ENCODE peak calls at places on chromosome 21, in six cellular contexts. W is GM12892, P is K562, N is H1, A is HepG2, L is GM12878. V is an unnamed sample.

GRCh38 chr21:46480466-46480865 is 21.8 kb downstream of the DIP2A start:
- DNase-seq in A (no peak), L (no peak), P (no peak), W (no peak), N (no peak), V (no peak)

GRCh38 chr21:16993416-16994044 is 519.3 kb upstream of the CXADR start:
- DNase-seq in P (no peak), N (no peak), L (no peak), A (no peak), W (no peak), V (no peak)

GRCh38 chr21:14942801-14943490 is 121.9 kb downstream of the NRIP1 start:
- DNase-seq in A (peak), P (no peak), N (no peak), W (no peak), L (no peak), V (no peak)

GRCh38 chr21:27827972-27828371 is 861.1 kb upstream of the ADAMTS5 start:
- DNase-seq in L (no peak), W (no peak), A (no peak), N (no peak), P (no peak), V (no peak)

GRCh38 chr21:16424331-16424749 is 694.6 kb downstream of the USP25 start:
- DNase-seq in P (no peak), W (no peak), A (no peak), L (no peak), N (no peak), V (no peak)

GRCh38 chr21:17732306-17732705 is 86.8 kb downstream of the C21orf91 start:
- DNase-seq in L (no peak), W (no peak), A (no peak), N (no peak), P (no peak), V (no peak)

GRCh38 chr21:26881504-26882228 is 36.5 kb upstream of the ADAMTS1 start:
- DNase-seq in L (no peak), W (no peak), P (no peak), A (no peak), N (no peak), V (no peak)

GRCh38 chr21:28822882-28823335 is 169.8 kb downstream of the LTN1 start:
- DNase-seq in A (peak), P (no peak), W (no peak), N (no peak), L (no peak), V (no peak)

GRCh38 chr21:44742418-44743153 is 31.2 kb upstream of the TSPEAR start:
- DNase-seq in N (no peak), W (no peak), L (no peak), A (peak), P (no peak), V (no peak)

GRCh38 chr21:46483300-46484295 is 24.9 kb downstream of the DIP2A start:
- DNase-seq in L (no peak), N (no peak), A (no peak), W (no peak), P (no peak), V (no peak)

GRCh38 chr21:26887241-26887640 is 42.0 kb upstream of the ADAMTS1 start:
- DNase-seq in L (no peak), W (no peak), P (no peak), N (no peak), A (no peak), V (no peak)

GRCh38 chr21:37866027-37866426 is 50.2 kb downstream of the KCNJ6 start:
- DNase-seq in L (no peak), A (no peak), N (no peak), W (no peak), P (no peak), V (no peak)

GRCh38 chr21:41167348-41168342 is at the start of gene BACE2:
- DNase-seq in P (peak), W (peak), N (no peak), A (no peak), L (no peak), V (peak)

GRCh38 chr21:29217818-29218252 is 80.9 kb upstream of the BACH1 start:
- DNase-seq in L (no peak), N (no peak), W (no peak), P (no peak), A (peak), V (no peak)

GRCh38 chr21:28771790-28772501 is 220.7 kb downstream of the LTN1 start:
- DNase-seq in L (no peak), A (no peak), N (no peak), W (no peak), P (no peak), V (no peak)

GRCh38 chr21:45996311-45997204 is 15.0 kb downstream of the COL6A1 start:
- DNase-seq in N (no peak), P (no peak), A (no peak), W (peak), L (no peak), V (no peak)

GRCh38 chr21:42118121-42118795 is 47.1 kb downstream of the UMODL1 start:
- DNase-seq in N (no peak), P (no peak), L (no peak), W (no peak), A (no peak), V (no peak)

GRCh38 chr21:45994086-45994661 is 12.6 kb downstream of the COL6A1 start:
- DNase-seq in P (no peak), L (no peak), A (no peak), N (no peak), W (no peak), V (no peak)

GRCh38 chr21:27802816-27803475 is 836.1 kb upstream of the ADAMTS5 start:
- DNase-seq in W (no peak), N (peak), A (no peak), P (peak), L (no peak), V (no peak)

GRCh38 chr21:30193201-30193600 is 22.7 kb downstream of the CLDN8 start:
- DNase-seq in P (no peak), N (no peak), W (no peak), A (no peak), L (no peak), V (no peak)

GRCh38 chr21:41824466-41825207 is 54.5 kb downstream of the PRDM15 start:
- DNase-seq in P (no peak), A (no peak), L (no peak), N (no peak), W (no peak), V (no peak)

GRCh38 chr21:45479691-45480675 is 62.3 kb downstream of the SLC19A1 start:
- DNase-seq in N (no peak), W (no peak), L (no peak), A (no peak), P (no peak), V (no peak)

GRCh38 chr21:42042651-42043050 is 28.5 kb upstream of the UMODL1 start:
- DNase-seq in P (no peak), A (no peak), W (no peak), N (no peak), L (no peak), V (no peak)

GRCh38 chr21:44459712-44460440 is 4.6 kb downstream of the LRRC3 start:
- DNase-seq in A (no peak), L (no peak), N (no peak), W (no peak), P (no peak), V (no peak)

GRCh38 chr21:45012661-45013270 is 61.6 kb upstream of the ADARB1 start:
- DNase-seq in L (no peak), W (no peak), A (no peak), N (peak), P (no peak), V (no peak)

GRCh38 chr21:41766883-41767605 is at the start of gene RIPK4:
- DNase-seq in N (peak), W (no peak), A (peak), L (peak), P (no peak), V (peak)

GRCh38 chr21:29245104-29245643 is 53.5 kb upstream of the BACH1 start:
- DNase-seq in P (no peak), W (no peak), N (no peak), A (no peak), L (no peak), V (no peak)

DNA sequence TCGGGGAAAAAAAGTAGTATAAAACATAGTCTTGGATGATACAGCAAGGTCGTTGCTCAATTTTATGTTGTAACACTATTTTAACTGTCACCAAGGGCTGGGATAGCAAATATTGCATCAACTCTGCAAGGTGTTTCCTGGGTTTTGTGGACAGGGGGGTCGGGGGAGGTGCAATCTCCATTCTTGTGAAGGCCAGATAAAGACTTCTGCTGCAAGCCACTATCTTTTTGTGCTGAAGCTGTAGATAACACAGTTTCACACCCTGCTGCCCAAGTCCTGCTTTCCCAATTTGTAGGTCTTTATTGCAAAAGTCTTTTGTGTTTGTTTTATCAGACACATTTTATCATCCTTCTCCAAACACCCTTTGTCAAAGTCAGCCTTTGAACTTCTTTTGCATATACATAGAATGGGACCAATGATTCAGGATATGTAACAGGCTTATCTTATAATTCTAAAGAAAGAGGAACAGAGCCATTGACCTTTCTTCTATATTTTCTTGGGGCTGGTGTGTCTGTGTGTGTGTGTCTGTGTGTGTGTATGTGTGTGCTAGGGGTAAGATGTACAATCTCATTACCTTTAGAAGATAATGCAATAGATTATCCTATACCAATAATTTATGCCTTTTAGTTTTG is 140.6 kb downstream of the RUNX1 start:
- DNase-seq in W (no peak), L (no peak), P (peak), N (no peak), A (peak), V (no peak)
- TF ChIP-seq POLR2A in W (no peak), L (no peak), P (no peak), N (no peak), A (no peak), V (no peak)

GRCh38 chr21:39118604-39119215 is 64.5 kb downstream of the PSMG1 start:
- DNase-seq in L (no peak), W (no peak), P (no peak), N (no peak), A (no peak), V (no peak)

GRCh38 chr21:39118061-39118460 is 65.2 kb downstream of the PSMG1 start:
- DNase-seq in W (no peak), N (no peak), P (no peak), L (no peak), A (no peak), V (no peak)

GRCh38 chr21:39115659-39116235 is 67.5 kb downstream of the PSMG1 start:
- DNase-seq in A (peak), P (peak), L (no peak), W (no peak), N (no peak), V (no peak)

GRCh38 chr21:39117571-39117970 is 65.7 kb downstream of the PSMG1 start:
- DNase-seq in P (no peak), W (no peak), A (no peak), N (no peak), L (no peak), V (no peak)

DNA sequence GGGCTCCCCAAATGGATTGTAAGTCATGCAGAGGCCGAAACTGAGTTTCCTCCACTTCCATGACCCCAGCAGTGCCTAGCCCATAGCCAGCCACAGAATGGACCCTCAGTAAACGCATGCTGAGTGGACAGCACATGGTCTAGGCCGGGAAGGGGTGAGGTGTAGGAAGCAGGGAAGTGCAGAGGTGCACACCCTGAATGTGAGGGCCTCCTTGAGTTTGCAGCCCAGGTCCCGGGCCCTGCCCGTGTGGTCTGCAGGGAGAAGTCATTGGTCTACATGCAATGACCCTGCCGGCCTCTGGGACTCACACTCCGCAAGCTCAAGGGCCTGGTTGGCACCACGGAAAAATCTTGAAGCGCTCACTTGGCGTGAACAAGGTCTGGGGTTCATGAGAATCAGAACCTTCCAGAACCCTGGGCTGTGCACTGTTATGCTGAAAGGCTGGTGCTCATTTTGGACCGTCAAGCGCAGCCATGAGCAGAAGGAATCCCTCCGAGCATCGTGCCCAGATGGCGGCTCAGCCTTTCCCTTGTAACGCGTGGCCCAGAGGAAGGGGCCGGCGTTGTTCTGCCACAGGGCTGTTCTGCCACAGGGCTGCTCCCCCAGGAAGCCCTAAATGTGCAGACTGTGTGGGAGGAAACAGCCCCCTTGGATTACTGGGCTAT is 66.4 kb downstream of the PSMG1 start:
- DNase-seq in N (no peak), W (no peak), A (no peak), P (no peak), L (no peak), V (no peak)
- TF ChIP-seq TAF1 in N (no peak), W (no peak), A (no peak), P (no peak), L (no peak), V (no peak)

GRCh38 chr21:33988237-33988835 is 72.7 kb upstream of the ATP5PO start:
- DNase-seq in P (peak), L (no peak), W (no peak), N (no peak), A (no peak), V (no peak)
- TF ChIP-seq POLR2A in P (no peak), L (no peak), W (no peak), N (no peak), A (no peak), V (no peak)

DNA sequence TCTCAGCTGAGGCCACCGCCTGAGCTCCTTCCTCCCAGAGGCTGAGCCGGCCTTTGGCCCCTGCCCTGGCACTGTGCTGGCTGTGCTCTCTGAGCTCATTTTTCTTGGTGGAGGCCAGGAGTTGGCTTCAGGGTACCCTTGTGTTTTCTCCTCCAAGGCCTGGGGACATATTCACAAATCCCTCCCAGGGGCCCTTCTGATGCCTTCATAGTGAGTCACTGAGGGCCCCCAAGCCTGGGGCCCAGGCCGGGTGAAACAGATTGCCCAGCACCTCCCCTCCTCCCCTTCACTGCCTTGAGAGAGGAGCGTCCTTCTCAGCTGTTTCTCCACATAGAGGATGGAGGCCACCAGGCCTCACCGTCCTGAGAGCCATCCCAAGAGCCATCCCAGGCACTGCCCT is 105.8 kb downstream of the SIK1 start:
- DNase-seq in L (no peak), P (no peak), N (no peak), A (no peak), W (no peak), V (no peak)
- TF ChIP-seq TAF1 in L (no peak), P (no peak), N (no peak), A (no peak), W (no peak), V (no peak)

DNA sequence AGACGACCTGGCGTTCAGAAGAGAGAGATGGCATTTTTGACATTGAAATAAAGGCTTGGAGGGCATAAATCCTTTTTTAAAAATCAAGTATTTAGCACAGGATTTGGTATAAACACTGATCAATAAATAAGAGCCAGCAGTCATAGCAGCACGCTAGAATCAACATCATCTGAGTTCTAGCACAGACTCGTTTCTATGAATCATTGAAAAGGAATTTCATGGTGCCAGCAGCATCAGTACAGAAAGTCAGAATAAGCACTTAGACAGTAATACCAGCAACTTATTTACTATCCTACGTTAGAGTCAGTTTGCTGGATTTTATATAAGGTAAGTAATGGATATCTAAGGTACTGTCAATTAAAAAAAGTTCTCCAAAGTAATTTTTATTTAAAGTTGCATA is 119.3 kb downstream of the HLCS start:
- DNase-seq in P (no peak), W (no peak), L (no peak), A (peak), N (no peak), V (no peak)
- TF ChIP-seq POLR2A in P (no peak), W (no peak), L (no peak), A (no peak), N (no peak), V (no peak)

V was measured in GM12891.